ENCODE peak calls at places on chromosomes 4 and X, in four cellular contexts. S is AG08395, Y is Caco-2, O is NCI-H1092 treated with DMSO at 0.1 percent for 48 hours. P is an unnamed sample.

GRCh38 chrX:16885628-16886027 is 15.5 kb upstream of the RBBP7 start:
- DNase-seq in S (no peak), Y (no peak), O (no peak), P (no peak)

GRCh38 chr4:127856485-127857447 is 23.9 kb upstream of the PLK4 start:
- DNase-seq in S (peak), Y (no peak), O (no peak), P (peak)

GRCh38 chr4:110287130-110287529 is 88.7 kb upstream of the ELOVL6 start:
- DNase-seq in S (peak), Y (no peak), O (no peak), P (no peak)

GRCh38 chr4:165325732-165326512 is 1.5 kb upstream of the MSMO1 start:
- DNase-seq in S (peak), Y (peak), O (no peak), P (peak)

GRCh38 chr4:168942985-168943384 is 67.1 kb downstream of the CBR4 start:
- DNase-seq in S (no peak), Y (peak), O (no peak), P (peak)

GRCh38 chr4:45350438-45350837 is 624.1 kb upstream of the GNPDA2 start:
- DNase-seq in S (no peak), Y (no peak), O (no peak), P (no peak)

GRCh38 chr4:28772066-28772465 is 1911.4 kb downstream of the STIM2 start:
- DNase-seq in S (peak), Y (no peak), O (no peak), P (no peak)

GRCh38 chr4:132180020-132180427 is 969.1 kb upstream of the PCDH10 start:
- DNase-seq in S (peak), Y (no peak), O (no peak), P (no peak)

GRCh38 chrX:56978172-56978571 is 17.2 kb downstream of the SPIN3 start:
- DNase-seq in S (peak), Y (peak), O (peak), P (peak)

GRCh38 chr4:156765277-156765676 is 206.3 kb downstream of the PDGFC start:
- DNase-seq in S (no peak), Y (no peak), O (no peak), P (no peak)

GRCh38 chr4:174244441-174244840 is 39.0 kb downstream of the FBXO8 start:
- DNase-seq in S (peak), Y (no peak), O (no peak), P (no peak)

GRCh38 chr4:167955006-167955405 is 137.3 kb upstream of the ANXA10 start:
- DNase-seq in S (no peak), Y (no peak), O (no peak), P (no peak)

GRCh38 chrX:44035576-44035975 is 62.4 kb upstream of the NDP start:
- DNase-seq in S (no peak), Y (no peak), O (no peak), P (no peak)

GRCh38 chr4:95216636-95217035 is 332.1 kb downstream of the UNC5C start:
- DNase-seq in S (no peak), Y (no peak), O (no peak), P (no peak)

GRCh38 chr4:41538017-41538733 is at the start of gene LIMCH1:
- DNase-seq in S (peak), Y (no peak), O (no peak), P (peak)

GRCh38 chr4:137927972-137928371 is 314.2 kb downstream of the SLC7A11 start:
- DNase-seq in S (no peak), Y (no peak), O (no peak), P (no peak)

GRCh38 chr4:74886490-74886889 is 46.4 kb upstream of the PARM1 start:
- DNase-seq in S (no peak), Y (no peak), O (no peak), P (peak)

GRCh38 chr4:45475490-45475889 is 648.4 kb downstream of the GABRG1 start:
- DNase-seq in S (no peak), Y (no peak), O (no peak), P (no peak)

P was measured in islet precursor cell.